ENCODE peak calls at places on chromosome 13, in seven cellular contexts. Q, H, Z, X, A, T and I are unnamed samples.

GRCh38 chr13:31797154-31797775 is 57.9 kb downstream of the RXFP2 start:
- DNase-seq in Q (no peak), H (peak; percentile 26), Z (peak; percentile 3), X (no peak), A (no peak), T (no peak), I (no peak)

GRCh38 chr13:113560645-113561416 is 23.7 kb upstream of the TFDP1 start:
- DNase-seq in Q (no peak), H (no peak), Z (no peak), X (no peak), A (no peak), T (no peak), I (no peak)

GRCh38 chr13:50318887-50319286 is 303.6 kb downstream of the KCNRG start:
- DNase-seq in Q (no peak), H (no peak), Z (no peak), X (no peak), A (no peak), T (no peak), I (no peak)

GRCh38 chr13:83940742-83941141 is 58.5 kb upstream of the SLITRK1 start:
- DNase-seq in Q (no peak), H (no peak), Z (no peak), X (no peak), A (no peak), T (no peak), I (no peak)

GRCh38 chr13:112069727-112070300 is 2.9 kb downstream of the SOX1 start:
- DNase-seq in Q (no peak), H (no peak), Z (no peak), X (no peak), A (no peak), T (no peak), I (no peak)

GRCh38 chr13:48414501-48414900 is 1.6 kb upstream of the LPAR6 start:
- DNase-seq in Q (no peak), H (no peak), Z (no peak), X (no peak), A (no peak), T (no peak), I (no peak)

GRCh38 chr13:30676672-30677071 is 58.7 kb upstream of the ALOX5AP start:
- DNase-seq in Q (no peak), H (peak; percentile 28), Z (no peak), X (no peak), A (no peak), T (no peak), I (no peak)

GRCh38 chr13:23731709-23732108 is 157.5 kb downstream of the MIPEP start:
- DNase-seq in Q (no peak), H (no peak), Z (no peak), X (no peak), A (no peak), T (no peak), I (no peak)

GRCh38 chr13:109088528-109088927 is 459.1 kb downstream of the MYO16 start:
- DNase-seq in Q (no peak), H (no peak), Z (no peak), X (no peak), A (no peak), T (no peak), I (no peak)

GRCh38 chr13:101916758-101917474 is 464.4 kb downstream of the ITGBL1 start:
- DNase-seq in Q (no peak), H (peak; percentile 16), Z (no peak), X (no peak), A (no peak), T (no peak), I (no peak)

GRCh38 chr13:109448629-109449028 is 337.8 kb downstream of the IRS2 start:
- DNase-seq in Q (no peak), H (no peak), Z (no peak), X (no peak), A (no peak), T (no peak), I (no peak)

GRCh38 chr13:87671031-87671823 is at the start of gene SLITRK5:
- DNase-seq in Q (no peak), H (peak; percentile 83), Z (no peak), X (peak; percentile 71), A (peak; percentile 31), T (peak; percentile 84), I (no peak)

GRCh38 chr13:22357132-22357531 is 686.3 kb downstream of the FGF9 start:
- DNase-seq in Q (no peak), H (peak; percentile 34), Z (no peak), X (no peak), A (no peak), T (no peak), I (no peak)

GRCh38 chr13:29861694-29862110 is 11.3 kb upstream of the UBL3 start:
- DNase-seq in Q (no peak), H (no peak), Z (no peak), X (no peak), A (no peak), T (no peak), I (no peak)

GRCh38 chr13:93690139-93690538 is 463.5 kb downstream of the GPC6 start:
- DNase-seq in Q (no peak), H (peak; percentile 75), Z (no peak), X (no peak), A (no peak), T (no peak), I (no peak)

GRCh38 chr13:98570929-98571372 is 6.0 kb downstream of the STK24 start:
- DNase-seq in Q (no peak), H (no peak), Z (peak; percentile 18), X (no peak), A (no peak), T (peak; percentile 43), I (peak; percentile 24)

GRCh38 chr13:98741741-98742435 is 10.6 kb downstream of the SLC15A1 start:
- DNase-seq in Q (no peak), H (no peak), Z (no peak), X (no peak), A (no peak), T (peak; percentile 11), I (no peak)

GRCh38 chr13:39452834-39453233 is 150.2 kb downstream of the LHFPL6 start:
- DNase-seq in Q (no peak), H (peak; percentile 66), Z (no peak), X (no peak), A (no peak), T (no peak), I (no peak)

GRCh38 chr13:99495478-99496321 is 5.6 kb upstream of the TM9SF2 start:
- DNase-seq in Q (no peak), H (no peak), Z (no peak), X (no peak), A (no peak), T (no peak), I (no peak)

GRCh38 chr13:109816112-109816978 is 30.0 kb upstream of the IRS2 start:
- DNase-seq in Q (no peak), H (no peak), Z (no peak), X (no peak), A (no peak), T (no peak), I (no peak)

GRCh38 chr13:26255717-26256277 is 1.9 kb downstream of the CDK8 start:
- DNase-seq in Q (no peak), H (peak; percentile 13), Z (no peak), X (no peak), A (no peak), T (no peak), I (no peak)

GRCh38 chr13:59774511-59774911 is 389.2 kb downstream of the DIAPH3 start:
- DNase-seq in Q (no peak), H (no peak), Z (no peak), X (no peak), A (no peak), T (no peak), I (no peak)

GRCh38 chr13:60482012-60482411 is 85.0 kb downstream of the TDRD3 start:
- DNase-seq in Q (no peak), H (no peak), Z (no peak), X (no peak), A (no peak), T (no peak), I (no peak)

GRCh38 chr13:114140131-114140908 is 7.9 kb upstream of the RASA3 start:
- DNase-seq in Q (no peak), H (no peak), Z (no peak), X (no peak), A (no peak), T (no peak), I (peak; percentile 42)

GRCh38 chr13:110129539-110130186 is 177.3 kb downstream of the COL4A1 start:
- DNase-seq in Q (no peak), H (no peak), Z (no peak), X (no peak), A (no peak), T (no peak), I (no peak)

GRCh38 chr13:114063545-114064515 is 68.6 kb downstream of the RASA3 start:
- DNase-seq in Q (no peak), H (no peak), Z (peak; percentile 1), X (no peak), A (no peak), T (no peak), I (no peak)

GRCh38 chr13:35699181-35699580 is 222.7 kb upstream of the MAB21L1 start:
- DNase-seq in Q (no peak), H (no peak), Z (no peak), X (no peak), A (no peak), T (no peak), I (no peak)

GRCh38 chr13:74710006-74710405 is 575.8 kb upstream of the KLF12 start:
- DNase-seq in Q (no peak), H (no peak), Z (no peak), X (no peak), A (no peak), T (no peak), I (no peak)

GRCh38 chr13:78593652-78594494 is 9.5 kb downstream of the POU4F1 start:
- DNase-seq in Q (no peak), H (no peak), Z (no peak), X (no peak), A (no peak), T (no peak), I (no peak)

GRCh38 chr13:36193151-36193855 is 21.1 kb downstream of the SOHLH2 start:
- DNase-seq in Q (no peak), H (no peak), Z (no peak), X (no peak), A (no peak), T (no peak), I (no peak)

GRCh38 chr13:25881136-25881926 is 170.5 kb downstream of the SHISA2 start:
- DNase-seq in Q (no peak), H (no peak), Z (no peak), X (no peak), A (no peak), T (no peak), I (no peak)

GRCh38 chr13:56735537-56735942 is 405.2 kb upstream of the PRR20A start:
- DNase-seq in Q (no peak), H (peak; percentile 76), Z (no peak), X (no peak), A (no peak), T (no peak), I (no peak)

GRCh38 chr13:32650705-32651311 is 64.6 kb downstream of the PDS5B start:
- DNase-seq in Q (peak; percentile 25), H (peak; percentile 74), Z (peak; percentile 48), X (no peak), A (peak; percentile 21), T (peak; percentile 46), I (peak; percentile 40)

GRCh38 chr13:87821512-87821911 is 150.3 kb downstream of the SLITRK5 start:
- DNase-seq in Q (no peak), H (no peak), Z (no peak), X (no peak), A (no peak), T (no peak), I (no peak)

GRCh38 chr13:29362849-29363604 is 232.5 kb downstream of the SLC7A1 start:
- DNase-seq in Q (no peak), H (peak; percentile 79), Z (peak; percentile 45), X (no peak), A (no peak), T (peak; percentile 32), I (no peak)

GRCh38 chr13:27043013-27043412 is 128.6 kb downstream of the USP12 start:
- DNase-seq in Q (no peak), H (no peak), Z (peak; percentile 64), X (peak; percentile 15), A (no peak), T (peak; percentile 30), I (no peak)

GRCh38 chr13:75481176-75482069 is 546 bp downstream of the TBC1D4 start:
- DNase-seq in Q (no peak), H (peak; percentile 61), Z (peak; percentile 16), X (peak; percentile 32), A (no peak), T (peak; percentile 50), I (no peak)

GRCh38 chr13:95948646-95949045 is 104.6 kb downstream of the UGGT2 start:
- DNase-seq in Q (no peak), H (no peak), Z (no peak), X (no peak), A (no peak), T (no peak), I (no peak)